ENCODE peak calls at places on chromosomes 2 and 18, in ten cellular contexts. One of them, this sample, is unnamed. For H3K9me3, the result is how much of the 10 kb centered on the place peaks cover.

GRCh38 chr2:238505119-238505891 is 78.6 kb downstream of the ASB1 start:
- DNase-seq in upper lobe of left lung: peak
- DNase-seq in SK-N-SH: no peak
- DNase-seq in A549: no peak
- DNase-seq in ascending aorta: no peak
- DNase-seq in ovary: no peak
- DNase-seq in GM23248: no peak
- DNase-seq in pancreas: no peak
- DNase-seq in mucosa of descending colon: no peak
- DNase-seq in heart left ventricle: no peak
- DNase-seq in this sample: no peak

GRCh38 chr2:27316655-27317412 is 6.1 kb downstream of the MPV17 start:
- DNase-seq in pancreas: peak
- DNase-seq in A549: no peak
- DNase-seq in upper lobe of left lung: no peak
- DNase-seq in ovary: no peak
- DNase-seq in SK-N-SH: no peak
- DNase-seq in GM23248: no peak
- DNase-seq in ascending aorta: no peak
- DNase-seq in mucosa of descending colon: no peak
- DNase-seq in heart left ventricle: peak
- DNase-seq in this sample: no peak

GRCh38 chr2:112026509-112026908 is 28.6 kb upstream of the TMEM87B start:
- DNase-seq in A549: no peak
- DNase-seq in GM23248: no peak
- DNase-seq in ascending aorta: no peak
- DNase-seq in heart left ventricle: no peak
- DNase-seq in pancreas: no peak
- DNase-seq in upper lobe of left lung: no peak
- DNase-seq in ovary: no peak
- DNase-seq in SK-N-SH: peak
- DNase-seq in mucosa of descending colon: no peak
- DNase-seq in this sample: peak

GRCh38 chr2:86704482-86704971 is 15.6 kb upstream of the RMND5A start:
- DNase-seq in upper lobe of left lung: no peak
- DNase-seq in ovary: peak
- DNase-seq in SK-N-SH: no peak
- DNase-seq in ascending aorta: peak
- DNase-seq in A549: peak
- DNase-seq in heart left ventricle: peak
- DNase-seq in pancreas: peak
- DNase-seq in mucosa of descending colon: peak
- DNase-seq in GM23248: peak
- DNase-seq in this sample: no peak

GRCh38 chr2:12325806-12326205 is 390.9 kb upstream of the TRIB2 start:
- DNase-seq in upper lobe of left lung: no peak
- DNase-seq in heart left ventricle: no peak
- DNase-seq in mucosa of descending colon: no peak
- DNase-seq in GM23248: no peak
- DNase-seq in SK-N-SH: no peak
- DNase-seq in ovary: no peak
- DNase-seq in pancreas: peak
- DNase-seq in A549: no peak
- DNase-seq in ascending aorta: peak
- DNase-seq in this sample: no peak

GRCh38 chr2:138012082-138012481 is 47.8 kb downstream of the HNMT start:
- DNase-seq in heart left ventricle: no peak
- DNase-seq in GM23248: no peak
- DNase-seq in pancreas: no peak
- DNase-seq in mucosa of descending colon: no peak
- DNase-seq in SK-N-SH: no peak
- DNase-seq in ovary: no peak
- DNase-seq in A549: no peak
- DNase-seq in upper lobe of left lung: no peak
- DNase-seq in ascending aorta: no peak
- DNase-seq in this sample: no peak

GRCh38 chr2:110140433-110140832 is 24.8 kb upstream of the MALL start:
- DNase-seq in heart left ventricle: no peak
- DNase-seq in mucosa of descending colon: no peak
- DNase-seq in pancreas: no peak
- DNase-seq in SK-N-SH: no peak
- DNase-seq in GM23248: no peak
- DNase-seq in A549: no peak
- DNase-seq in ascending aorta: no peak
- DNase-seq in upper lobe of left lung: no peak
- DNase-seq in ovary: no peak
- DNase-seq in this sample: no peak

GRCh38 chr2:86323273-86323672 is 14.2 kb downstream of the REEP1 start:
- DNase-seq in upper lobe of left lung: no peak
- DNase-seq in GM23248: no peak
- DNase-seq in heart left ventricle: no peak
- DNase-seq in mucosa of descending colon: no peak
- DNase-seq in SK-N-SH: no peak
- DNase-seq in ascending aorta: no peak
- DNase-seq in ovary: no peak
- DNase-seq in pancreas: no peak
- DNase-seq in A549: no peak
- DNase-seq in this sample: no peak

GRCh38 chr2:118835739-118836410 is 11.6 kb downstream of the EN1 start:
- DNase-seq in upper lobe of left lung: no peak
- DNase-seq in ovary: no peak
- DNase-seq in GM23248: peak
- DNase-seq in A549: peak
- DNase-seq in heart left ventricle: no peak
- DNase-seq in SK-N-SH: no peak
- DNase-seq in mucosa of descending colon: no peak
- DNase-seq in pancreas: peak
- DNase-seq in ascending aorta: peak
- DNase-seq in this sample: no peak

GRCh38 chr2:15346624-15347023 is 214.5 kb downstream of the NBAS start:
- DNase-seq in ascending aorta: no peak
- DNase-seq in mucosa of descending colon: no peak
- DNase-seq in A549: no peak
- DNase-seq in GM23248: no peak
- DNase-seq in upper lobe of left lung: no peak
- DNase-seq in heart left ventricle: no peak
- DNase-seq in ovary: no peak
- DNase-seq in SK-N-SH: no peak
- DNase-seq in pancreas: no peak
- DNase-seq in this sample: no peak

GRCh38 chr2:227366861-227367800 is 12.0 kb downstream of the TM4SF20 start:
- DNase-seq in heart left ventricle: no peak
- DNase-seq in SK-N-SH: no peak
- DNase-seq in ascending aorta: peak
- DNase-seq in mucosa of descending colon: no peak
- DNase-seq in A549: peak
- DNase-seq in pancreas: no peak
- DNase-seq in ovary: no peak
- DNase-seq in upper lobe of left lung: no peak
- DNase-seq in GM23248: peak
- DNase-seq in this sample: no peak

GRCh38 chr2:204731996-204732395 is 186.7 kb downstream of the PARD3B start:
- DNase-seq in pancreas: no peak
- DNase-seq in heart left ventricle: no peak
- DNase-seq in mucosa of descending colon: no peak
- DNase-seq in upper lobe of left lung: no peak
- DNase-seq in SK-N-SH: no peak
- DNase-seq in ovary: no peak
- DNase-seq in A549: no peak
- DNase-seq in GM23248: no peak
- DNase-seq in ascending aorta: no peak
- DNase-seq in this sample: no peak

GRCh38 chr18:7568426-7568825 is 1.3 kb downstream of the PTPRM start:
- DNase-seq in SK-N-SH: peak
- DNase-seq in pancreas: peak
- DNase-seq in heart left ventricle: peak
- DNase-seq in GM23248: peak
- DNase-seq in mucosa of descending colon: peak
- DNase-seq in ovary: peak
- DNase-seq in upper lobe of left lung: peak
- DNase-seq in A549: no peak
- DNase-seq in ascending aorta: peak
- DNase-seq in this sample: no peak

GRCh38 chr18:68438983-68439382 is 275.9 kb downstream of the TMX3 start:
- DNase-seq in mucosa of descending colon: no peak
- DNase-seq in pancreas: no peak
- DNase-seq in ovary: no peak
- DNase-seq in upper lobe of left lung: no peak
- DNase-seq in GM23248: peak
- DNase-seq in heart left ventricle: peak
- DNase-seq in A549: no peak
- DNase-seq in SK-N-SH: no peak
- DNase-seq in ascending aorta: no peak
- DNase-seq in this sample: no peak

GRCh38 chr2:88187038-88187676 is 17.0 kb downstream of the THNSL2 start:
- DNase-seq in mucosa of descending colon: peak
- DNase-seq in heart left ventricle: peak
- DNase-seq in pancreas: peak
- DNase-seq in upper lobe of left lung: peak
- DNase-seq in SK-N-SH: peak
- DNase-seq in GM23248: peak
- DNase-seq in ascending aorta: no peak
- DNase-seq in A549: peak
- DNase-seq in ovary: peak
- DNase-seq in this sample: peak

GRCh38 chr2:19358242-19359020 is at the start of gene OSR1:
- DNase-seq in heart left ventricle: peak
- DNase-seq in GM23248: peak
- DNase-seq in SK-N-SH: peak
- DNase-seq in ovary: peak
- DNase-seq in mucosa of descending colon: peak
- DNase-seq in upper lobe of left lung: peak
- DNase-seq in A549: peak
- DNase-seq in ascending aorta: peak
- DNase-seq in pancreas: no peak
- DNase-seq in this sample: peak

GRCh38 chr2:215619989-215620388 is 184.1 kb upstream of the FN1 start:
- DNase-seq in SK-N-SH: no peak
- DNase-seq in A549: peak
- DNase-seq in mucosa of descending colon: no peak
- DNase-seq in GM23248: peak
- DNase-seq in heart left ventricle: peak
- DNase-seq in upper lobe of left lung: peak
- DNase-seq in pancreas: no peak
- DNase-seq in ovary: no peak
- DNase-seq in ascending aorta: no peak
- DNase-seq in this sample: peak
- H3K4me3 ChIP-seq in SK-N-SH: no peak
- H3K4me3 ChIP-seq in A549: no peak
- H3K4me3 ChIP-seq in mucosa of descending colon: no peak
- H3K4me3 ChIP-seq in GM23248: peak
- H3K4me3 ChIP-seq in heart left ventricle: no peak
- H3K4me3 ChIP-seq in upper lobe of left lung: no peak
- H3K4me3 ChIP-seq in pancreas: no peak
- H3K4me3 ChIP-seq in ovary: no peak
- H3K4me3 ChIP-seq in ascending aorta: no peak
- H3K4me3 ChIP-seq in this sample: no peak

DNA sequence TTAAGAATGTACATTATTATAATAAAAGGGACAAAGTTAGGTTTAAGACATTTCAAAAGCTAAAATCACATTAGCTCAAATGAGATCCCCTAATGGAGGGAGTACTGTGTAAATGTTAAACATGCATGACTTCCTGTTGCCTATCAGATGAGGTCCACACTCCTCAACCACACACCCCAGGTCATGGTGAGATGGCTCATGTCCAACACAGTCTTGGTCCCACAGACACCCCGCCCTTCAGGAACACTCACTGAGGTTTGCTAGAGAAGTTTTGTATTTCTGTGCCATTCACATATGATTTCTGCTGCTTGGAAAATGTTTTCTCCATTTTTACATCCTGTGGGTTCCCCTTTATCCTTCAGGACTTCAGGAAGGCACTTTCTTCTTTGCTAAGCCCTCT is 491.0 kb downstream of the SOX11 start:
- DNase-seq in ascending aorta: no peak
- DNase-seq in pancreas: no peak
- DNase-seq in GM23248: no peak
- DNase-seq in SK-N-SH: no peak
- DNase-seq in ovary: no peak
- DNase-seq in A549: no peak
- DNase-seq in heart left ventricle: no peak
- DNase-seq in mucosa of descending colon: no peak
- DNase-seq in upper lobe of left lung: no peak
- DNase-seq in this sample: no peak
- H3K9me3 ChIP-seq in ascending aorta: under half
- H3K9me3 ChIP-seq in pancreas: under half
- H3K9me3 ChIP-seq in GM23248: under half
- H3K9me3 ChIP-seq in SK-N-SH: under half
- H3K9me3 ChIP-seq in ovary: under half
- H3K9me3 ChIP-seq in A549: under half
- H3K9me3 ChIP-seq in heart left ventricle: under half
- H3K9me3 ChIP-seq in mucosa of descending colon: under half
- H3K9me3 ChIP-seq in upper lobe of left lung: under half
- H3K9me3 ChIP-seq in this sample: under half

DNA sequence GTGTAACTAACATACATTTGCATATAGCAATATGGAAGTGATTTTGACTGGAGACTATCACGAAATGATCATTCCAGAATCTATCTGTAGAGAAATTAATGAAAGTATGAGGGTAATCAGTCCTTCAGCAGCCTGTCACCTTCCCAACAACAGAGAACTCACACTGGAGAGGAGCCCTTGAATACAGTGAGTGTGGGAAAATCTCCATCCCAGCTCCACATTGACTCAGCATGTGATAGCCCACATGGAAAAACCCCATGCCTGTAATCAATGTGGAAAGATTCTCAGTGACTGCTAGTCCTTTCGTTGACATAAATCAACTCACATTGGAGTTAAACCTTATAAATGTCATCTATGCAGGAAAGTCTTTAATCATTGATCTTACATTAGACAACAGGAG is 13.1 kb upstream of the UXS1 start:
- DNase-seq in ascending aorta: no peak
- DNase-seq in heart left ventricle: no peak
- DNase-seq in pancreas: no peak
- DNase-seq in GM23248: no peak
- DNase-seq in A549: no peak
- DNase-seq in upper lobe of left lung: no peak
- DNase-seq in mucosa of descending colon: no peak
- DNase-seq in SK-N-SH: no peak
- DNase-seq in ovary: no peak
- DNase-seq in this sample: no peak
- H3K4me3 ChIP-seq in ascending aorta: no peak
- H3K4me3 ChIP-seq in heart left ventricle: no peak
- H3K4me3 ChIP-seq in pancreas: no peak
- H3K4me3 ChIP-seq in GM23248: no peak
- H3K4me3 ChIP-seq in A549: no peak
- H3K4me3 ChIP-seq in upper lobe of left lung: no peak
- H3K4me3 ChIP-seq in mucosa of descending colon: no peak
- H3K4me3 ChIP-seq in SK-N-SH: no peak
- H3K4me3 ChIP-seq in ovary: no peak
- H3K4me3 ChIP-seq in this sample: no peak

DNA sequence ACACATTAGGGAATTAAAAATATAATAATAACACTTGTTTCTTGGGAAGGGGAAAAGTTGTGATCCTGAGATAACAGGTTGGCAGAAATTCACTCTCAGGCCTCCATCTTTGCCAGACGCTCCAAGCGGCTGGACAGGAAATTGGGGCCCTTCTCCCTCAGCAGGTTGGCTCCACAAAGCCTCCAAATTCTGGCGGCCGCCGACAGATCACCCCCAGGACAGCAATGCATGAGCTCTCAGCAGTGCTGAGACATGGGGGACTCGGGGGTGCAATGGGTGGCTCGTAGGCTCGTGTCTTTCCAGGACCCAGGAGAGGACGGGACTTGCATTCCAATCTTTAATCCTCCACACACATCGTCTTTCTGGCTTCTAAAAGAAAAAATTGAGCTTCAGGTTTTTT is 299.8 kb upstream of the SALL3 start:
- DNase-seq in mucosa of descending colon: no peak
- DNase-seq in ovary: no peak
- DNase-seq in heart left ventricle: no peak
- DNase-seq in GM23248: no peak
- DNase-seq in ascending aorta: no peak
- DNase-seq in SK-N-SH: no peak
- DNase-seq in A549: no peak
- DNase-seq in pancreas: no peak
- DNase-seq in upper lobe of left lung: no peak
- DNase-seq in this sample: no peak
- H3K9me3 ChIP-seq in mucosa of descending colon: under half
- H3K9me3 ChIP-seq in ovary: under half
- H3K9me3 ChIP-seq in heart left ventricle: under half
- H3K9me3 ChIP-seq in GM23248: under half
- H3K9me3 ChIP-seq in ascending aorta: under half
- H3K9me3 ChIP-seq in SK-N-SH: under half
- H3K9me3 ChIP-seq in A549: under half
- H3K9me3 ChIP-seq in pancreas: under half
- H3K9me3 ChIP-seq in upper lobe of left lung: under half
- H3K9me3 ChIP-seq in this sample: under half